ENCODE peak calls at places on chromosomes 6 and 20, in five cellular contexts. J is trophoblast cell, B is DND-41, S is fibroblast of lung, Z is endothelial cell of umbilical vein. G is an unnamed sample. For H3K27me3, the result is how much of the 10 kb centered on the place peaks cover.

GRCh38 chr6:66985816-66986215 is 1278.8 kb upstream of the EYS start:
- DNase-seq in J (no peak), B (no peak), S (no peak), Z (no peak), G (no peak)

GRCh38 chr20:56371977-56372376 is 13.2 kb downstream of the FAM210B start:
- DNase-seq in J (no peak), B (no peak), S (no peak), Z (no peak), G (no peak)

GRCh38 chr6:33205172-33206026 is 944 bp downstream of the HSD17B8 start:
- DNase-seq in J (peak), B (peak), S (peak), Z (no peak), G (peak)

GRCh38 chr20:6122873-6123649 is at the start of gene FERMT1:
- DNase-seq in J (peak), B (no peak), S (peak), Z (peak), G (peak)

GRCh38 chr6:146928503-146928902 is 275.7 kb upstream of the STXBP5 start:
- DNase-seq in J (no peak), B (no peak), S (no peak), Z (no peak), G (no peak)

GRCh38 chr6:32932132-32932868 is 8.5 kb downstream of the HLA-DMB start:
- DNase-seq in J (no peak), B (no peak), S (peak), Z (no peak), G (no peak)

GRCh38 chr6:41640436-41640835 is 2.2 kb downstream of the MDFI start:
- DNase-seq in J (no peak), B (no peak), S (peak), Z (no peak), G (no peak)

GRCh38 chr6:139510040-139510815 is 135.8 kb upstream of the CITED2 start:
- DNase-seq in J (peak), B (no peak), S (no peak), Z (no peak), G (no peak)

GRCh38 chr6:155177369-155177961 is 86.3 kb upstream of the CLDN20 start:
- DNase-seq in J (peak), B (peak), S (peak), Z (peak), G (no peak)

GRCh38 chr6:14453712-14454466 is 336.3 kb downstream of the CD83 start:
- DNase-seq in J (no peak), B (peak), S (no peak), Z (no peak), G (no peak)

GRCh38 chr20:45058168-45058850 is 42.6 kb downstream of the KCNS1 start:
- DNase-seq in J (no peak), B (no peak), S (no peak), Z (no peak), G (no peak)

GRCh38 chr6:119865466-119866350 is 516.1 kb upstream of the MAN1A1 start:
- DNase-seq in J (peak), B (no peak), S (no peak), Z (no peak), G (no peak)

GRCh38 chr6:119096683-119097310 is 18.3 kb upstream of the FAM184A start:
- DNase-seq in J (peak), B (no peak), S (peak), Z (peak), G (peak)

GRCh38 chr6:17600527-17601388 is 656 bp downstream of the FAM8A1 start:
- DNase-seq in J (peak), B (peak), S (peak), Z (peak), G (no peak)

GRCh38 chr6:122696853-122697252 is 82.7 kb upstream of the FABP7 start:
- DNase-seq in J (no peak), B (no peak), S (peak), Z (peak), G (peak)

GRCh38 chr6:89530982-89531381 is 98.0 kb downstream of the ANKRD6 start:
- DNase-seq in J (no peak), B (no peak), S (no peak), Z (no peak), G (no peak)

GRCh38 chr6:155171747-155172191 is 92.0 kb upstream of the CLDN20 start:
- DNase-seq in J (no peak), B (no peak), S (peak), Z (peak), G (no peak)

GRCh38 chr20:2578430-2579192 is 42.2 kb downstream of the TMC2 start:
- DNase-seq in J (no peak), B (no peak), S (no peak), Z (no peak), G (no peak)

GRCh38 chr6:17585766-17586502 is 14.2 kb upstream of the FAM8A1 start:
- DNase-seq in J (peak), B (no peak), S (peak), Z (peak), G (peak)

GRCh38 chr6:142605922-142606321 is 304.1 kb downstream of the ADGRG6 start:
- DNase-seq in J (peak), B (no peak), S (peak), Z (peak), G (no peak)

GRCh38 chr6:128600397-128600951 is 80.1 kb upstream of the PTPRK start:
- DNase-seq in J (no peak), B (peak), S (peak), Z (peak), G (peak)

GRCh38 chr20:38307371-38308046 is 3.6 kb downstream of the BPI start:
- DNase-seq in J (no peak), B (no peak), S (peak), Z (no peak), G (no peak)

GRCh38 chr6:127114214-127114613 is 4.3 kb upstream of the RSPO3 start:
- DNase-seq in J (no peak), B (no peak), S (no peak), Z (no peak), G (no peak)

GRCh38 chr20:45892049-45892816 is 1.1 kb downstream of the CTSA start:
- DNase-seq in J (peak), B (no peak), S (no peak), Z (peak), G (no peak)

GRCh38 chr20:50762435-50763201 is 31.2 kb downstream of the PARD6B start:
- DNase-seq in J (peak), B (no peak), S (peak), Z (no peak), G (no peak)

GRCh38 chr6:11309947-11310665 is 77.6 kb upstream of the NEDD9 start:
- DNase-seq in J (no peak), B (no peak), S (no peak), Z (no peak), G (no peak)

GRCh38 chr6:75130784-75131183 is 75.1 kb downstream of the COL12A1 start:
- DNase-seq in J (no peak), B (no peak), S (peak), Z (no peak), G (no peak)

GRCh38 chr6:140174509-140174908 is 800.1 kb upstream of the CITED2 start:
- DNase-seq in J (peak), B (no peak), S (peak), Z (no peak), G (peak)

GRCh38 chr6:32949113-32949512 is 3.8 kb downstream of the HLA-DMA start:
- DNase-seq in J (no peak), B (no peak), S (no peak), Z (no peak), G (no peak)

GRCh38 chr20:9241232-9241692 is 172.4 kb downstream of the PLCB4 start:
- DNase-seq in J (peak), B (no peak), S (peak), Z (peak), G (no peak)

GRCh38 chr6:24357336-24358218 is at the start of gene DCDC2:
- DNase-seq in J (peak), B (no peak), S (peak), Z (no peak), G (no peak)

GRCh38 chr20:6828794-6829423 is 61.4 kb downstream of the BMP2 start:
- DNase-seq in J (peak), B (peak), S (peak), Z (peak), G (peak)

GRCh38 chr6:75791881-75792280 is 42.8 kb downstream of the MYO6 start:
- DNase-seq in J (no peak), B (no peak), S (no peak), Z (peak), G (no peak)

GRCh38 chr6:21666200-21666671 is 72.7 kb downstream of the SOX4 start:
- DNase-seq in J (no peak), B (peak), S (peak), Z (peak), G (no peak)

GRCh38 chr6:43271944-43272343 is 26.1 kb upstream of the SLC22A7 start:
- DNase-seq in J (no peak), B (no peak), S (no peak), Z (no peak), G (no peak)

GRCh38 chr6:41699063-41699462 is 36.3 kb downstream of the TFEB start:
- DNase-seq in J (no peak), B (no peak), S (no peak), Z (no peak), G (no peak)

GRCh38 chr6:158205220-158205944 is 37.2 kb downstream of the GTF2H5 start:
- DNase-seq in J (peak), B (no peak), S (peak), Z (no peak), G (no peak)

GRCh38 chr6:158206740-158207451 is 38.7 kb downstream of the GTF2H5 start:
- DNase-seq in J (peak), B (no peak), S (no peak), Z (no peak), G (no peak)

GRCh38 chr6:158204616-158205015 is 36.5 kb downstream of the GTF2H5 start:
- DNase-seq in J (peak), B (no peak), S (no peak), Z (no peak), G (no peak)

GRCh38 chr6:158208226-158208807 is 40.2 kb downstream of the GTF2H5 start:
- DNase-seq in J (peak), B (no peak), S (no peak), Z (no peak), G (no peak)

GRCh38 chr6:158207452-158207788 is 39.3 kb downstream of the GTF2H5 start:
- DNase-seq in J (no peak), B (no peak), S (peak), Z (peak), G (peak)
- H2AFZ ChIP-seq in J (no peak), B (no peak), S (no peak), Z (peak), G (peak)

GRCh38 chr6:137517404-137517803 is 23.2 kb upstream of the OLIG3 start:
- DNase-seq in J (no peak), B (no peak), S (no peak), Z (no peak), G (no peak)

GRCh38 chr6:137522399-137522798 is 28.2 kb upstream of the OLIG3 start:
- DNase-seq in J (no peak), B (no peak), S (no peak), Z (no peak), G (no peak)

GRCh38 chr6:137519629-137520176 is 25.5 kb upstream of the OLIG3 start:
- DNase-seq in J (no peak), B (no peak), S (no peak), Z (no peak), G (no peak)

GRCh38 chr6:137520520-137520919 is 26.3 kb upstream of the OLIG3 start:
- DNase-seq in J (no peak), B (no peak), S (no peak), Z (no peak), G (no peak)

DNA sequence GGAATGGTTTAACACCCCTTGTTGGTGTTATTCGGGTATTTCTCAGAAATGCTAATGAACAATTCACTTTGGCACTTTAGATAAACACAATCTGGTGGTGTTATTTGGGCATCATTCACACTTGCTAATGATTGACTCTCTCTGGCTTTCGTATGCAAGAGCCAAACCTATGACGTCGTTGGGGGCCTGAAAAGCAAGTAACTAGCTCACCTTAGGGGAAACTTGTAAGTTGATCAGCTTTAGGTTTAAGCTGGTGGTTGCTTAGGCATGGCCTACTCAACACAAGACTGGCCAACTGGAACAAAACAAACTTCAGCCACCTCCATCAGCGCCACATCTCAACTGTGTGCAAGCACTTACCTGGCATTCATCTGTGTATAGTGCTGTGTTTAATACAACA is 24.4 kb upstream of the OLIG3 start:
- DNase-seq in J (no peak), B (no peak), S (no peak), Z (no peak), G (no peak)
- H3K27me3 ChIP-seq in J (under half), B (under half), S (under half), Z (under half), G (under half)

DNA sequence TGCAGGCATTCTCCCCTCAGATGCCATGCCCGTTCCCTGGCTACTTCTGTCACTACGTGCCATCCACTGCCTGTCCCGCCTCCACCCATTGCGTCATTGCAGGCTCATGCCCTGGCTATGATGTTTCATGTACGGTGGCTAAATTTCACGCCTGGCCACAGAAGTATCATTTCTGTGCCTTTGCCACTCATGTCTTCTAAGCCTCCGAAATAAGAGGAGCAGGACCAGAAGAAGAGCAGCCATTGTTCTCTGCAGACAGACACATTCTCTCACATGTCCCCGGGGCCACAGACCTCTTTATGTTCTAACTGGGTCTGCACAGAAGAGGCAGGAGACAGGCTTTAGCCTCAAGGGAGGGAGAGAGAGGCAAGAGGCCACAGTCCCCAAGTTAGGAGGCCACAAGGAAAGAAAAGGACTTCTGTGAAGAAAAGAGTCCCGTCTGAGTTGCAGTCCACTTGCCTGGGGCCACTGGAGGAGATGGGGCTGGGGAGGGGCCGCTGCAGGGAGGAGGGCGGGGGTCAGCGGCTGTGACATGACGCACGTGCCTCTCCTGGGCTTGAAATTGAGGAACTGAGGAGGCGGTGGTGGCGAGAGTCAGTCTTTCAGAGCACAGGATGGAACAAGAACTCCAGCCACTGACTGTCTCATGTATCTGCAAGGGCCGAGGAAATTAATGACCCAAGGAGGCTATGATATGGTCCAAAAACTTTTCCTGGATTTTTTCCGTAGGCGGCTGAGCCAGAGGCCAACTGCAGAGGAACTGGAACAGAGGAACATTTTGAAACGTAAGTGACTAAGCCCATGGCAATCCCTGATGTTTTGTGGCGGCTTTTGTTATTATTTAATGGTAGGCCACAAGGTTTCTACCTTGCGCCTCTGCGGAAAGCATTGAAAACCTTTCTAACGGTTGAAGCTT is 55.9 kb downstream of the TBC1D7 start:
- DNase-seq in J (peak), B (no peak), S (peak), Z (no peak), G (no peak)
- H2AFZ ChIP-seq in J (no peak), B (no peak), S (no peak), Z (no peak), G (no peak)

GRCh38 chr6:150598858-150599198 is 857 bp upstream of the PLEKHG1 start:
- DNase-seq in J (no peak), B (no peak), S (no peak), Z (no peak), G (no peak)

GRCh38 chr6:150599199-150600002 is at the start of gene PLEKHG1:
- DNase-seq in J (peak), B (no peak), S (peak), Z (peak), G (no peak)

GRCh38 chr6:150600003-150600301 is 267 bp downstream of the PLEKHG1 start:
- DNase-seq in J (no peak), B (no peak), S (no peak), Z (no peak), G (no peak)

GRCh38 chr6:150596439-150596838 is 3.2 kb upstream of the PLEKHG1 start:
- DNase-seq in J (no peak), B (no peak), S (no peak), Z (no peak), G (no peak)

DNA sequence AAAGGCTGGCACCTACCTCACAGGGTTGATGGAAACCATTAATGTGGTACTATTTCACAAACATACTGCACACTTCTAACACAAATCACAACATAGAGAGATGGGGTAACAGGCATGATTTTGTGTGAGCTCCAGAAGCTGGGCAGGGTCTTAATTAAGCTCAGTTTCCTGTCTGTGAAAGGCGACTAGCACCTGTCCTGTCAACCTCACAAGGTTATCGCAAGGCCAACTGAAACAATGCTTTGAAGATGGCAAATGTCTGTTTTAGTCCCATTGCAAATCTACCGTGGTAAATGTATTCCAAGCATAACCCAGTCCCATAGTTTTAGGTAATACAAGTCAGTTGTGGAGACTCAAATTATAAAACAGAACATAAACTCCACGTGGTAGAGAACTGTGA is 1.3 kb upstream of the PLEKHG1 start:
- DNase-seq in J (no peak), B (no peak), S (no peak), Z (no peak), G (no peak)
- H3K27me3 ChIP-seq in J (under half), B (under half), S (under half), Z (under half), G (under half)

DNA sequence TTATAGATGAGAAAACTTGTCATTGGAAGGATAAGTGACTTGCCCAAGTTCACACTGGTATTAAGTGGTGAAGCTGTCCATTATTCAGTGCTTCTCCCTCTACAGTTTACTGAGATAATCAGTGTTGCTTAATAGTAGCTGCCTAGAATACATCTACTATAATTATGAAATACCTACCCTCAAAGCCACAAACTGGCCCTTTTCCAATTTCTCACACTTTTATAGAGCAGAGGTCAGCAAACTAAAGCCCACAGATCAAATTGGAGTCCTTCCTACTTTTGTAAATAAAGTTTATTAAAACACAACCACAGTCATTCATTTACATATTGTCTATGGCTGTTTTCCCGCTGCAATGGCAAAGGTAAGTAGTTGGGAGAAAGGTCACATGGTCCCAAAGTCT is 73.5 kb downstream of the EYS start:
- DNase-seq in J (peak), B (no peak), S (no peak), Z (no peak), G (no peak)
- H2AFZ ChIP-seq in J (no peak), B (no peak), S (no peak), Z (no peak), G (no peak)

GRCh38 chr6:99604161-99605073 is 2.2 kb upstream of the PRDM13 start:
- DNase-seq in J (no peak), B (no peak), S (no peak), Z (no peak), G (no peak)

GRCh38 chr6:99603421-99604160 is 3.0 kb upstream of the PRDM13 start:
- DNase-seq in J (peak), B (no peak), S (peak), Z (peak), G (no peak)

GRCh38 chr6:99605911-99606669 is 543 bp upstream of the PRDM13 start:
- DNase-seq in J (no peak), B (no peak), S (no peak), Z (no peak), G (no peak)

GRCh38 chr6:99605074-99605726 is 1.4 kb upstream of the PRDM13 start:
- DNase-seq in J (no peak), B (no peak), S (no peak), Z (no peak), G (no peak)

GRCh38 chr6:99602519-99603420 is 3.9 kb upstream of the PRDM13 start:
- DNase-seq in J (peak), B (no peak), S (no peak), Z (no peak), G (no peak)
- H3K27me3 ChIP-seq in J (half or more), B (under half), S (half or more), Z (half or more), G (half or more)